ENCODE peak calls at places on chromosomes 4 and X, in five cellular contexts. J is T-helper 1 cell, I is globus pallidus, P is AG08396, L is iris pigment epithelial cell. Z is an unnamed sample.

GRCh38 chr4:53378171-53378482 is 686 bp downstream of the FIP1L1 start:
- DNase-seq in J (no peak), I (no peak), P (no peak), L (no peak), Z (no peak)

GRCh38 chr4:16007471-16008095 is 44.6 kb upstream of the FGFBP2 start:
- DNase-seq in J (no peak), I (no peak), P (no peak), L (no peak), Z (no peak)

GRCh38 chrX:118346258-118347094 is 570 bp downstream of the WDR44 start:
- DNase-seq in J (peak; percentile 46), I (no peak), P (peak; percentile 18), L (no peak), Z (peak; percentile 24)

GRCh38 chr4:156547439-156547838 is 424.2 kb downstream of the PDGFC start:
- DNase-seq in J (no peak), I (no peak), P (peak; percentile 48), L (peak; percentile 97), Z (no peak)

GRCh38 chr4:110132822-110133719 is 65.3 kb downstream of the ELOVL6 start:
- DNase-seq in J (no peak), I (no peak), P (no peak), L (no peak), Z (no peak)

GRCh38 chrX:17836830-17837229 is 24.3 kb downstream of the RAI2 start:
- DNase-seq in J (no peak), I (no peak), P (no peak), L (no peak), Z (no peak)

GRCh38 chr4:78293348-78293747 is 236.2 kb downstream of the FRAS1 start:
- DNase-seq in J (no peak), I (no peak), P (no peak), L (peak; percentile 53), Z (no peak)

GRCh38 chr4:1928356-1929235 is 57.4 kb downstream of the NSD2 start:
- DNase-seq in J (no peak), I (no peak), P (no peak), L (no peak), Z (no peak)

GRCh38 chr4:105088110-105088879 is 58.4 kb upstream of the TET2 start:
- DNase-seq in J (no peak), I (peak; percentile 5), P (peak; percentile 66), L (peak; percentile 85), Z (no peak)

GRCh38 chr4:156636398-156636797 is 335.2 kb downstream of the PDGFC start:
- DNase-seq in J (no peak), I (no peak), P (no peak), L (no peak), Z (no peak)

GRCh38 chr4:7359302-7360063 is 75.2 kb downstream of the PSAPL1 start:
- DNase-seq in J (no peak), I (no peak), P (no peak), L (no peak), Z (no peak)

GRCh38 chrX:50635811-50636365 is 165.3 kb upstream of the DGKK start:
- DNase-seq in J (no peak), I (peak; percentile 16), P (no peak), L (no peak), Z (no peak)

GRCh38 chrX:78384486-78384885 is 57.1 kb upstream of the CYSLTR1 start:
- DNase-seq in J (no peak), I (no peak), P (no peak), L (no peak), Z (no peak)

GRCh38 chr4:13887010-13887409 is 259.5 kb upstream of the BOD1L1 start:
- DNase-seq in J (no peak), I (no peak), P (no peak), L (no peak), Z (no peak)

GRCh38 chrX:39675619-39676018 is 422.1 kb downstream of the BCOR start:
- DNase-seq in J (no peak), I (no peak), P (no peak), L (no peak), Z (no peak)

GRCh38 chr4:121340247-121340646 is 40.6 kb downstream of the QRFPR start:
- DNase-seq in J (no peak), I (no peak), P (no peak), L (no peak), Z (no peak)